ENCODE peak calls at places on chromosomes 12 and 14, in five cellular contexts. K, L, A, W and N are unnamed samples.

GRCh38 chr12:118714051-118714460 is 267.3 kb upstream of the SRRM4 start:
- DNase-seq in W (no peak), K (peak), L (peak), A (peak), N (no peak)

GRCh38 chr14:52876311-52876710 is 74.5 kb downstream of the FERMT2 start:
- DNase-seq in W (peak), K (no peak), A (no peak), L (no peak), N (peak)

GRCh38 chr12:26118356-26118755 is 6.5 kb downstream of the BHLHE41 start:
- DNase-seq in K (no peak), A (no peak), L (no peak), W (no peak), N (no peak)

GRCh38 chr12:130186631-130187269 is 24.5 kb downstream of the FZD10 start:
- DNase-seq in L (no peak), A (peak), W (no peak), K (no peak), N (no peak)

GRCh38 chr14:31935406-31935805 is 141.7 kb upstream of the ARHGAP5 start:
- DNase-seq in W (no peak), A (no peak), K (no peak), L (no peak), N (no peak)

GRCh38 chr12:42360747-42361403 is 34.9 kb downstream of the PPHLN1 start:
- DNase-seq in K (no peak), W (no peak), L (no peak), A (no peak), N (peak)

GRCh38 chr14:101082436-101083384 is 179.2 kb upstream of the RTL1 start:
- DNase-seq in W (no peak), K (no peak), A (no peak), L (no peak), N (no peak)

GRCh38 chr14:50343424-50343823 is 31.3 kb downstream of the DMAC2L start:
- DNase-seq in A (no peak), K (no peak), W (no peak), L (no peak), N (peak)

GRCh38 chr12:46450279-46450748 is 77.7 kb upstream of the SLC38A2 start:
- DNase-seq in K (no peak), W (no peak), A (no peak), L (no peak), N (no peak)

DNA sequence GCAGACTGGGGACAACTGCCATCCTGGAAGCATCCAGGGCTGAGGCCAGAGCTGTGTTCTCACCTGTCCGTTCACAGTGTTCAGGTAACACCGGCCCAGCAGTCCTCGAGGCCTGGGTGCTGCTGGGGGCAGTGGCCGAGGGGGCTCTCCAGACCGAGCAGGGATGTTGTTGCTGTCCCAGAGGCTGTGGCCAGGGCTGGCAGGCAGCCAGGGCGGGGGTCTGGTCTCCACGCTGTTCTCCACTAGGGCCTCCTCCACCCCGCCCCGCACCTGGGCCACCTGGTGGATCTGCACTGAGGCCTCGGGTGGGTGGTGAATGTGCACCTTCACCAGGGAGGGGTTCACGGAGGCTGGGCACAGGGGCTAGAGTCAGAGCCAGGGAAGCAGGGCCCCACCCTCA is 57.4 kb downstream of the ISCA2 start:
- DNase-seq in L (no peak), A (no peak), W (no peak), K (no peak), N (no peak)
- H2BK12ac ChIP-seq in L (peak), A (no peak), W (no peak), K (no peak), N (no peak)

DNA sequence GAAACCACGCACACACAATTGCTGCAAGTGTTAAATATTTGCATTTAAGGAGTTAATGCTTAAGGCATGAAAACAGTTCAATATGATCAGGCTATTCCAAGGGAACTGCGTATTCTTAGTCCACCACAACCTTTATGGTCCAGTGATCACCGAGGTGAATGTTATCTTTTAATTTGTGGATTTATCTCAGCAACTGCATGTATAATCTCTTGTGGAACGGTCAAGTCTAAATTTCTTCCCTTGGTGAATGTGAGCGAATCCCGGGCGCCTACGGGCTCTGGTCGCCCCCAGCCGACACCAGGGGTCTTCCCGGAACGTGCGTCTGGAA is 999 bp upstream of the AK7 start:
- DNase-seq in K (no peak), W (no peak), L (no peak), A (no peak), N (no peak)
- H3K9ac ChIP-seq in K (peak), W (no peak), L (no peak), A (no peak), N (peak)

GRCh38 chr14:42927313-42927712 is 1320.6 kb downstream of the LRFN5 start:
- DNase-seq in L (no peak), K (no peak), W (no peak), A (no peak), N (no peak)
- H2BK12ac ChIP-seq in L (no peak), K (no peak), W (no peak), A (no peak), N (no peak)

GRCh38 chr14:64114796-64115195 is 179.4 kb downstream of the ESR2 start:
- DNase-seq in W (no peak), K (no peak), A (no peak), L (no peak), N (no peak)

GRCh38 chr14:64117671-64118402 is 176.3 kb downstream of the ESR2 start:
- DNase-seq in W (peak), A (no peak), L (no peak), K (no peak), N (no peak)

GRCh38 chr14:64114166-64114565 is 180.0 kb downstream of the ESR2 start:
- DNase-seq in K (no peak), A (peak), W (no peak), L (no peak), N (peak)

GRCh38 chr14:64113279-64113678 is 180.9 kb downstream of the ESR2 start:
- DNase-seq in A (no peak), W (peak), K (no peak), L (no peak), N (no peak)

DNA sequence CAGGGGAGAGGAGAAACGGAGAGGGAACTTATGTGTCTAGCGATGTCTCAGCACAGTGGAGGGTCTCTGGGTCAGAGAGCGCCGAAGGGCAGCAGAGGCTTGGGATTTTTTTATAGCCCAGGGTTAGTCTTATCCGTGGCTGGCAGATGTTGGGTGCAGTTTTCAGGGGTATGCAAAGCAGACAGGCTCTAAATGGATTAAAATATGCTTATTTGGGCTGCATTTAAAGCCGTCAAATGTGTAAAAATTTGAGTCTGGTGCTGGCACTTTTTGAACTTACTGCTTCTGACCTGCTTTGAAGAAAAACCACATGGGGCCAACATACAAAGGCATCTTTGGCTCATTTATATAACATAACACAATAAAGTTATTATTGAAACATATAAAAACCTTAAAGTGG is 178.8 kb downstream of the ESR2 start:
- DNase-seq in A (no peak), W (no peak), L (no peak), K (no peak), N (no peak)
- H3K9ac ChIP-seq in A (no peak), W (no peak), L (no peak), K (no peak), N (no peak)

GRCh38 chr12:44446181-44446580 is 429.9 kb downstream of the NELL2 start:
- DNase-seq in W (no peak), A (no peak), K (no peak), L (no peak), N (no peak)
- H2BK12ac ChIP-seq in W (no peak), A (no peak), K (no peak), L (no peak), N (no peak)

GRCh38 chr14:105018414-105018813 is 2.5 kb downstream of the CDCA4 start:
- DNase-seq in L (no peak), A (no peak), W (peak), K (no peak), N (no peak)
- H3K9ac ChIP-seq in L (no peak), A (no peak), W (peak), K (no peak), N (no peak)

DNA sequence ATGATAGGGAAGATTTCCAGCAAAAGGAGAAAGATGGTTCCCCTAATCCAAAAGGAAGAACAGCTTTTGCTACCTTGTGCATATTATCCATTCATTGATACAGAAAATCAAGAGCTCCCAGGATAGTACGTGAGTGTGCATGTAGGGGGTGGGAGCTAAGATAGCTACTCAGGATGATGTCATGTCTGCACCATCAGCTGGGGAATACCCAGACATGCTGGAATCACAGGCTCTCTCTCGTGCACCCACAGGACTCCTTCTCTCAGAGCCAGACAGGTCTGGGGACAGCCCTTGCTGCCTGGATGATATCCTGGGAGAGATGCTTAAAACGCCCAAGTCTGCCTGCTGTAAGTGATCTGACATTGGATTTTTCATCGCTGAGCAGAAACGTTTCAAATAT is 38.9 kb downstream of the FOXN3 start:
- DNase-seq in W (peak), K (no peak), A (no peak), L (no peak), N (peak)
- H2BK12ac ChIP-seq in W (no peak), K (no peak), A (no peak), L (no peak), N (no peak)